ENCODE peak calls at places on chromosome 6, in four cellular contexts. One of them, this sample, is unnamed. For H3K27me3, the result is how much of the 10 kb centered on the place peaks cover.

GRCh38 chr6:123064038-123064437 is 68.0 kb downstream of the CLVS2 start:
- DNase-seq in stomach: no peak
- DNase-seq in left ventricle myocardium inferior: no peak
- DNase-seq in ovary: no peak
- DNase-seq in this sample: no peak

GRCh38 chr6:17798477-17798876 is 91.8 kb upstream of the NUP153 start:
- DNase-seq in stomach: no peak
- DNase-seq in left ventricle myocardium inferior: no peak
- DNase-seq in ovary: no peak
- DNase-seq in this sample: no peak

GRCh38 chr6:4482461-4482860 is 293.7 kb upstream of the CDYL start:
- DNase-seq in stomach: no peak
- DNase-seq in left ventricle myocardium inferior: no peak
- DNase-seq in ovary: no peak
- DNase-seq in this sample: no peak

GRCh38 chr6:46903175-46903574 is 18.6 kb downstream of the ADGRF5 start:
- DNase-seq in stomach: no peak
- DNase-seq in left ventricle myocardium inferior: peak
- DNase-seq in ovary: no peak
- DNase-seq in this sample: no peak

GRCh38 chr6:43759926-43760798 is 9.8 kb upstream of the VEGFA start:
- DNase-seq in stomach: no peak
- DNase-seq in left ventricle myocardium inferior: no peak
- DNase-seq in ovary: no peak
- DNase-seq in this sample: no peak

GRCh38 chr6:47743744-47744143 is 38.1 kb upstream of the OPN5 start:
- DNase-seq in stomach: no peak
- DNase-seq in left ventricle myocardium inferior: no peak
- DNase-seq in ovary: no peak
- DNase-seq in this sample: no peak

GRCh38 chr6:87968435-87969278 is 79.0 kb upstream of the SPACA1 start:
- DNase-seq in stomach: peak
- DNase-seq in left ventricle myocardium inferior: no peak
- DNase-seq in ovary: no peak
- DNase-seq in this sample: peak

GRCh38 chr6:112004397-112005341 is 49.2 kb upstream of the CCN6 start:
- DNase-seq in stomach: no peak
- DNase-seq in left ventricle myocardium inferior: peak
- DNase-seq in ovary: no peak
- DNase-seq in this sample: no peak

GRCh38 chr6:79373880-79374279 is 139.4 kb upstream of the HMGN3 start:
- DNase-seq in stomach: no peak
- DNase-seq in left ventricle myocardium inferior: no peak
- DNase-seq in ovary: no peak
- DNase-seq in this sample: no peak

GRCh38 chr6:75149696-75150095 is 56.2 kb downstream of the COL12A1 start:
- DNase-seq in stomach: no peak
- DNase-seq in left ventricle myocardium inferior: no peak
- DNase-seq in ovary: peak
- DNase-seq in this sample: no peak

GRCh38 chr6:32087574-32088486 is 21.3 kb downstream of the TNXB start:
- DNase-seq in stomach: peak
- DNase-seq in left ventricle myocardium inferior: peak
- DNase-seq in ovary: peak
- DNase-seq in this sample: peak

GRCh38 chr6:156310701-156311100 is 466.5 kb upstream of the ARID1B start:
- DNase-seq in stomach: no peak
- DNase-seq in left ventricle myocardium inferior: no peak
- DNase-seq in ovary: no peak
- DNase-seq in this sample: no peak

GRCh38 chr6:167306401-167306998 is 15.4 kb downstream of the UNC93A start:
- DNase-seq in stomach: no peak
- DNase-seq in left ventricle myocardium inferior: no peak
- DNase-seq in ovary: no peak
- DNase-seq in this sample: no peak

GRCh38 chr6:29992792-29993191 is 50.5 kb downstream of the HLA-A start:
- DNase-seq in stomach: no peak
- DNase-seq in left ventricle myocardium inferior: no peak
- DNase-seq in ovary: no peak
- DNase-seq in this sample: no peak

GRCh38 chr6:92354270-92354831 is 1065.0 kb downstream of the EPHA7 start:
- DNase-seq in stomach: no peak
- DNase-seq in left ventricle myocardium inferior: no peak
- DNase-seq in ovary: no peak
- DNase-seq in this sample: no peak

GRCh38 chr6:142802124-142802523 is 142.9 kb downstream of the HIVEP2 start:
- DNase-seq in stomach: no peak
- DNase-seq in left ventricle myocardium inferior: no peak
- DNase-seq in ovary: no peak
- DNase-seq in this sample: no peak

GRCh38 chr6:158999154-158999668 is 791 bp downstream of the RSPH3 start:
- DNase-seq in stomach: no peak
- DNase-seq in left ventricle myocardium inferior: no peak
- DNase-seq in ovary: no peak
- DNase-seq in this sample: no peak

GRCh38 chr6:120965814-120966213 is 368.5 kb downstream of the TBC1D32 start:
- DNase-seq in stomach: no peak
- DNase-seq in left ventricle myocardium inferior: no peak
- DNase-seq in ovary: no peak
- DNase-seq in this sample: no peak

GRCh38 chr6:54681987-54682386 is 164.6 kb upstream of the FAM83B start:
- DNase-seq in stomach: no peak
- DNase-seq in left ventricle myocardium inferior: no peak
- DNase-seq in ovary: no peak
- DNase-seq in this sample: no peak

GRCh38 chr6:7974932-7975763 is 64.6 kb upstream of the TXNDC5 start:
- DNase-seq in stomach: peak
- DNase-seq in left ventricle myocardium inferior: peak
- DNase-seq in ovary: peak
- DNase-seq in this sample: peak

GRCh38 chr6:79188885-79189505 is 45.5 kb downstream of the HMGN3 start:
- DNase-seq in stomach: no peak
- DNase-seq in left ventricle myocardium inferior: no peak
- DNase-seq in ovary: no peak
- DNase-seq in this sample: peak

GRCh38 chr6:161115468-161115867 is 123.9 kb downstream of the MAP3K4 start:
- DNase-seq in stomach: no peak
- DNase-seq in left ventricle myocardium inferior: no peak
- DNase-seq in ovary: no peak
- DNase-seq in this sample: no peak

GRCh38 chr6:159494633-159495023 is 198.4 kb downstream of the SOD2 start:
- DNase-seq in stomach: no peak
- DNase-seq in left ventricle myocardium inferior: no peak
- DNase-seq in ovary: no peak
- DNase-seq in this sample: no peak

GRCh38 chr6:166553563-166554271 is 32.8 kb downstream of the RAMACL start:
- DNase-seq in stomach: no peak
- DNase-seq in left ventricle myocardium inferior: peak
- DNase-seq in ovary: no peak
- DNase-seq in this sample: no peak

GRCh38 chr6:13763740-13764381 is 50.5 kb downstream of the MCUR1 start:
- DNase-seq in stomach: no peak
- DNase-seq in left ventricle myocardium inferior: no peak
- DNase-seq in ovary: no peak
- DNase-seq in this sample: no peak

GRCh38 chr6:168867247-168868102 is 386.2 kb downstream of the THBS2 start:
- DNase-seq in stomach: no peak
- DNase-seq in left ventricle myocardium inferior: no peak
- DNase-seq in ovary: no peak
- DNase-seq in this sample: no peak

GRCh38 chr6:168874637-168875036 is 379.0 kb downstream of the THBS2 start:
- DNase-seq in stomach: no peak
- DNase-seq in left ventricle myocardium inferior: no peak
- DNase-seq in ovary: no peak
- DNase-seq in this sample: no peak

GRCh38 chr6:168871535-168872106 is 382.0 kb downstream of the THBS2 start:
- DNase-seq in stomach: peak
- DNase-seq in left ventricle myocardium inferior: no peak
- DNase-seq in ovary: no peak
- DNase-seq in this sample: peak

GRCh38 chr6:168873266-168873665 is 380.4 kb downstream of the THBS2 start:
- DNase-seq in stomach: no peak
- DNase-seq in left ventricle myocardium inferior: no peak
- DNase-seq in ovary: no peak
- DNase-seq in this sample: no peak

DNA sequence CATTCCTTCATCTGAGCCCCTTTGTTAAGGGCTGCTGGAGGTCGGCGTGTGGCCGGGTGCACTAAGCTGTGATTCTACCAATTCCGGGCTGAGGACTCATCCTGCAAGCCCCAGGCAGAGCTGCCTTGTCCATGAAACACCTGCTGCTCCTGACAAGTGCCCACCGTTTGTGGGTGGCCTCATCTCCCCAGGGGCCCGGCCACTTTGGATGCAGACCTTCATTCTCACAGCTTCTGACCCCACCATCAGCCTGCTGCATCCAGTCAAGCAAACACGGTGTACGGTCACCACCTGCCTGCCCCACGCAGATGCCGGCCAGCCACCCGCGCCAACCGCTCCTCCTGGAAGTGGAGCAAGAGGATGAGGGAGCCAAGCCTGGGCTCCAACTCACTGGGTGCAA is 382.7 kb downstream of the THBS2 start:
- DNase-seq in stomach: no peak
- DNase-seq in left ventricle myocardium inferior: no peak
- DNase-seq in ovary: no peak
- DNase-seq in this sample: no peak
- H3K27me3 ChIP-seq in stomach: under half
- H3K27me3 ChIP-seq in left ventricle myocardium inferior: under half
- H3K27me3 ChIP-seq in ovary: under half
- H3K27me3 ChIP-seq in this sample: under half

GRCh38 chr6:15825332-15825930 is 162.6 kb upstream of the DTNBP1 start:
- DNase-seq in stomach: no peak
- DNase-seq in left ventricle myocardium inferior: no peak
- DNase-seq in ovary: no peak
- DNase-seq in this sample: no peak
- H3K27me3 ChIP-seq in stomach: under half
- H3K27me3 ChIP-seq in left ventricle myocardium inferior: under half
- H3K27me3 ChIP-seq in ovary: under half
- H3K27me3 ChIP-seq in this sample: under half

GRCh38 chr6:108156938-108157233 is 8.9 kb upstream of the NR2E1 start:
- DNase-seq in stomach: no peak
- DNase-seq in left ventricle myocardium inferior: no peak
- DNase-seq in ovary: no peak
- DNase-seq in this sample: no peak
- H3K27me3 ChIP-seq in stomach: half or more
- H3K27me3 ChIP-seq in left ventricle myocardium inferior: half or more
- H3K27me3 ChIP-seq in ovary: under half
- H3K27me3 ChIP-seq in this sample: under half

DNA sequence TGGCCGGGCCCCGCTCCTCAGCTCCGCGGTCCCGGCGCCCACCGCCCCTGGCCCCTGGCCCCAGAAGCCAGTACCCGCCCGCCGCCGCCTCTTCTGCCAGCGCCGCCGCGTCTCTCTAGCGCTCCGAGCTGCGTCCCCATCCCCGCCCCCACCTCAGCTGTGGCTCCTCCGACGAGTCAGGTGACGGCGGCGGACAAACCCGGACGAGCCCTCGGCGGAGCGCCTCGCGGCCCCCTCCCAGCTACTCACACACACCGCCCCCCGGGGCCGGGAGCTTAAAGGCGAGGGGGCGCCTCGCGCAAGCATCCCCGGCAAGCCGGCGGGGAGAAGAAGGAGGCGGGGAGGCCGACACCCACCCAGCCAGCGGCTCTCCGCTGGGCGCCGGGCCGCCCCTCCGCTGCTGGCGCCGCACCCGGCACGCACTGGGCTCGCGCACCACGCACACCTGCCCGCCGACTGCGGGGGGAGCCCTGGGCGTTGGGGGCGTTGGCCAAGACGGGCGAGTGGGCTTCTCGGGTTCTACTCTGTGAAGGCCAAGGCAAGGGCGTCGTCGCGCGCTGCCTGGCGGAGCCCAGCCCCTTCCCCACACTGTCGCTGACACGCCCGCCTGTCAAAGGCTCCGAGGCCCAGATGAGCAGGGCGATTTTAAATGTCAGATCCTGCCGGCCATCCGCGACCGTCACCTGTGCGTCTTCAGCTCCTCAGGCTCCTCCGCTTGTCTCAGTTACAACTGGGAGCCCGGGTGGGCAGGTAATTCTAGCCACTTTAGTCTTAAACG is at the start of gene SNAP91:
- DNase-seq in stomach: no peak
- DNase-seq in left ventricle myocardium inferior: no peak
- DNase-seq in ovary: peak
- DNase-seq in this sample: peak
- H3K27me3 ChIP-seq in stomach: under half
- H3K27me3 ChIP-seq in left ventricle myocardium inferior: half or more
- H3K27me3 ChIP-seq in ovary: under half
- H3K27me3 ChIP-seq in this sample: under half

DNA sequence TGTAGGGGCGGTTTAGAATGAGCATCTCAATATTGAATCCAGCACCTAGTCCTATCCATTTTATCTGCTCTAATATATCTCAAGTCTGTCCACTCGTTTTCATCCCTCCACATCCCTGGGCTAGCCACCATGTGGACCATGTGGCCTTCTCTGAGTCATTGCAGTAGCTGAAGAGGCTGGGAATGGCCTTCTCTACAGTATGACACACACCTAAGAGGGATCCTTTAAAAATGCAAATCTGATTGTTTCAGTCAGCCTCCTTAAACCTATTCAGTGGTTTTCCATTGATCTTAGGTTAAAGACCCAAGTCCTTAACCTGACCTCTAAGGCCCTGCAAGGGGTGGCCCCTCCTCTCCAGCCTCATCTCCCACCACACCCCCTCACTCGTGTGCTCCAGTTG is 9.4 kb downstream of the RING1 start:
- DNase-seq in stomach: no peak
- DNase-seq in left ventricle myocardium inferior: no peak
- DNase-seq in ovary: no peak
- DNase-seq in this sample: no peak
- H3K27me3 ChIP-seq in stomach: under half
- H3K27me3 ChIP-seq in left ventricle myocardium inferior: under half
- H3K27me3 ChIP-seq in ovary: under half
- H3K27me3 ChIP-seq in this sample: under half